ENCODE peak calls at places on chromosomes 16 and 17, in seven cellular contexts. A is HCT116, F is PC-3, B is neural progenitor cell, V is MM.1S, I is hepatocyte, C is GM23338. P is an unnamed sample.

GRCh38 chr17:78745407-78746088 is 36.5 kb downstream of the CYTH1 start:
- DNase-seq in A (no peak), F (peak), B (peak), V (peak), I (peak), C (peak), P (peak)

GRCh38 chr17:77459018-77459755 is 318.4 kb downstream of the SEC14L1 start:
- DNase-seq in A (no peak), F (no peak), B (no peak), V (no peak), I (no peak), C (no peak), P (no peak)

GRCh38 chr16:82630688-82631087 is 3.9 kb downstream of the CDH13 start:
- DNase-seq in A (no peak), F (peak), B (no peak), V (no peak), I (no peak), C (no peak), P (peak)

GRCh38 chr16:80924372-80924978 is 82.2 kb downstream of the CMC2 start:
- DNase-seq in A (peak), F (peak), B (peak), V (no peak), I (peak), C (peak), P (peak)

GRCh38 chr16:89730610-89731234 is 9.4 kb downstream of the ZNF276 start:
- DNase-seq in A (no peak), F (no peak), B (no peak), V (no peak), I (no peak), C (no peak), P (no peak)

GRCh38 chr16:7391694-7392093 is 59.0 kb downstream of the RBFOX1 start:
- DNase-seq in A (no peak), F (no peak), B (no peak), V (no peak), I (no peak), C (no peak), P (no peak)

GRCh38 chr17:13638855-13639458 is 37.2 kb upstream of the HS3ST3A1 start:
- DNase-seq in A (no peak), F (peak), B (no peak), V (no peak), I (no peak), C (peak), P (peak)

GRCh38 chr16:11094838-11095565 is 150.6 kb downstream of the CLEC16A start:
- DNase-seq in A (no peak), F (no peak), B (no peak), V (peak), I (no peak), C (no peak), P (no peak)

GRCh38 chr16:19709381-19710136 is 8.5 kb downstream of the KNOP1 start:
- DNase-seq in A (no peak), F (no peak), B (no peak), V (no peak), I (no peak), C (no peak), P (no peak)

GRCh38 chr17:81930142-81931125 is 2.9 kb upstream of the MAFG start:
- DNase-seq in A (no peak), F (peak), B (peak), V (no peak), I (no peak), C (no peak), P (peak)

GRCh38 chr17:81932333-81932983 is 4.6 kb downstream of the PYCR1 start:
- DNase-seq in A (no peak), F (no peak), B (no peak), V (no peak), I (no peak), C (no peak), P (no peak)

GRCh38 chr17:81931557-81932332 is 4.2 kb upstream of the MAFG start:
- DNase-seq in A (no peak), F (no peak), B (no peak), V (no peak), I (no peak), C (no peak), P (no peak)

GRCh38 chr17:81929253-81930141 is 2.0 kb upstream of the MAFG start:
- DNase-seq in A (no peak), F (no peak), B (no peak), V (no peak), I (no peak), C (peak), P (no peak)

DNA sequence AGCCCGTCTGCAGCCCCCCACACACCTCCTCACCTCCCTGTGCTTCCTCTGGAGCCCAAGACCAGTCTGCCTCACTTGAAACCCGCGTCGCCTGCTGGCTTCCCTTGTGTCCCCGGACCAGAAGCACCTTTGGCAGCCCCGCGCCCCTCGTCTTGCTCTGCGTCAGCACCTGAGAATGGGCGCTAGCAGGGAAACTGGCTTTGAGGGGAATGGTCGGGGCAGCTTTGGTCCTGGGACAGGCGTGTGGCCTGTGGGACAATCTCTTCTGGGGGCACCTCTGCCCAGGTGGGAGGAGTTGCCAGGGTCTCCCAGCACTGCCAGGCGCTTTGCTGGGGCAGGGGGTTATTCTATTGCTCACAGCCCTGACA is 3.6 kb upstream of the MAFG start:
- DNase-seq in A (no peak), F (no peak), B (no peak), V (no peak), I (no peak), C (peak), P (no peak)
- TF ChIP-seq EZH2phosphoT487 in A (no peak), F (no peak), B (no peak), V (no peak), I (no peak), C (no peak), P (no peak)

DNA sequence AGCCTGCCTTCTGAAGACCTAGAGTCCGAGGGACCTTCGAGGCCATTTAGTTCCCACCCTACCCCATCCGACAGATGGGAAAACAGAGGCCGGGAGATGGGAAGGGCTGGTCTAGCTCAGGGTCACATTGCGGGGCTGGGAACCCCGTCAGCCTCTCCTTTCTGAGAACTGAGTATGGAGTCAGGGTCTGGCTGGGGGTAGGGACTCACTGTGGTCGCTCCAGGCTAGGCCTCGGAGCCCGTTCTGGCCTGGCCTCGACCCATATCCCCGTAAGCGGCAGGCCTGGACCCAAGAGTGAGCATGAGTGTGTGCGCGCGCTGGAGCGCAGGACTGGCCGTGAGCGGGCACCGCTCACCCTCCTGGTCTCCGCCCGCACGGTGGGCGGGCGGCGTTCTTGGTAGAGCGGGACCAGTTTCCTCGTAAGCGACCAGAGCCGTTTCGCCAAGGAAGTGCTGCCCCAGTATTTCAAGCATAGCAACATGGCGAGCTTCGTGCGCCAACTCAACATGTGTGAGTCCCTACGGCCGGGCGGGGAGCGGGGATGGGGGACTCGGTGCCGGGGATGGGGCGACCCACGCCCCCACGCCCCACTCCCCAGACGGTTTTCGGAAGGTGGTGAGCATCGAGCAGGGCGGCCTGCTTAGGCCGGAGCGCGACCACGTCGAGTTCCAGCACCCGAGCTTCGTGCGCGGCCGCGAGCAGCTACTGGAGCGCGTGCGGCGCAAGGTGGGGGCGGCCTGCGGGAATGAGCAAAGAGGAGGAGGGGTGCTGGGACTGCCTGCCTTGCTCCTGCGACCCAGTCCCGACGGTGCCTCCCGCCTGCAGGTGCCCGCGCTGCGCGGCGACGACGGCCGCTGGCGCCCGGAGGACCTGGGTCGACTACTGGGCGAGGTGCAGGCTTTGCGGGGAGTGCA is 833 bp downstream of the HSF4 start:
- DNase-seq in A (no peak), F (no peak), B (peak), V (no peak), I (no peak), C (peak), P (peak)
- TF ChIP-seq EZH2 in A (no peak), F (no peak), B (peak), V (no peak), I (peak), C (peak), P (no peak)

GRCh38 chr17:64991726-64992125 is 64.8 kb downstream of the GNA13 start:
- DNase-seq in A (no peak), F (no peak), B (no peak), V (no peak), I (no peak), C (no peak), P (no peak)

GRCh38 chr17:64993867-64994266 is 62.7 kb downstream of the GNA13 start:
- DNase-seq in A (no peak), F (no peak), B (no peak), V (no peak), I (no peak), C (no peak), P (no peak)

GRCh38 chr17:64994781-64995538 is 61.6 kb downstream of the GNA13 start:
- DNase-seq in A (no peak), F (no peak), B (no peak), V (no peak), I (no peak), C (no peak), P (no peak)

GRCh38 chr17:64994281-64994680 is 62.3 kb downstream of the GNA13 start:
- DNase-seq in A (no peak), F (no peak), B (no peak), V (no peak), I (no peak), C (no peak), P (no peak)

GRCh38 chr17:64992325-64992802 is 64.2 kb downstream of the GNA13 start:
- DNase-seq in A (peak), F (peak), B (no peak), V (no peak), I (no peak), C (no peak), P (peak)
- TF ChIP-seq EZH2phosphoT487 in A (no peak), F (no peak), B (no peak), V (no peak), I (no peak), C (no peak), P (no peak)

GRCh38 chr17:29590979-29591736 is 1.7 kb upstream of the GIT1 start:
- DNase-seq in A (peak), F (no peak), B (peak), V (no peak), I (peak), C (peak), P (peak)

GRCh38 chr17:29588017-29588557 is 1.4 kb downstream of the GIT1 start:
- DNase-seq in A (no peak), F (no peak), B (peak), V (no peak), I (no peak), C (no peak), P (peak)

GRCh38 chr17:29590261-29590978 is 972 bp upstream of the GIT1 start:
- DNase-seq in A (peak), F (no peak), B (no peak), V (no peak), I (no peak), C (no peak), P (peak)

GRCh38 chr17:29588561-29589411 is 662 bp downstream of the GIT1 start:
- DNase-seq in A (no peak), F (peak), B (peak), V (peak), I (peak), C (peak), P (peak)

DNA sequence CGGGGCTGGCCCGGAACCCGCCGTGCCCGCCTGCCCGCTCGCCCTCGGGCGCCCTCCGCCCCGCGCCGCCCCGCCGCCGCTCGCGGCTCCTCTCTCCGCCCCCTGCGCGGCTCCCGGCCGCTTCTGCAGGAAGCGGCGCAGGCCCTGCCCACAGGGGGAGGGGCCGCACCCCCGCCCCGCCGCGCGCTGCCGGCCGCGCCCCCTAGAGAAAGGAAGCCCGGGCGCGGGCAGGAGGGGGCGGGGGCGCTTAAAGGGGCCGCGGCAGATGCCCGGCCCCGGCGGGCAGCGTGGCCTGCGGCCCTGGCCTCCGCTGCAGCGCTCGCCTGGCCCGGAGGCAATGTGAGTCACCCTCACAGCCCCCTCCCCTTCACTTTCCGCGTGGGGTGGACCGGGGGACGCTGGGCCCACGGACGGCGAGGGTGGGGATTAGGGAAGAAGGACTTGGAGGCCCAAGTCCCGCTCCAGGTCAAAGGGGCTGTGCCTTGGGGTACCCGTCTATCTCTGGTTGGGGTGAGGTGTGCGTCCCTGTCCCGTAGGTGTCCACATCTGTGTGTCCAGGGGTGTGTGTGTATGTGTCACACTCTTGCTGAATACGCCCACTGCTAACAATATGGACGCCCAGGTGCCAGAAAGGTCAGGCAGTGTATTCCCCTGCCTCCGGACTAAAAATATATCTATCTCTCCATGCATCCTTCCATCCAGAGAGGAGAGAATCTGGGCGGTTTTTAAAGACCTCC is at the start of gene GIT1:
- DNase-seq in A (peak), F (peak), B (peak), V (peak), I (peak), C (peak), P (peak)
- TF ChIP-seq EZH2 in A (no peak), F (no peak), B (no peak), V (no peak), I (no peak), C (peak), P (no peak)